ENCODE peak calls at places on chromosome 21, in eight cellular contexts. Z is dorsolateral prefrontal cortex, O is body of pancreas, U is endothelial cell, P is IMR-90, J is left ventricle myocardium inferior, F is stomach, N is heart left ventricle. Y is an unnamed sample.

GRCh38 chr21:33578959-33579542 is 9.4 kb downstream of the DONSON start:
- DNase-seq in Z (no peak), O (no peak), U (no peak), P (peak), J (no peak), F (no peak), N (no peak), Y (no peak)

GRCh38 chr21:24995206-24995605 is 612.1 kb downstream of the MRPL39 start:
- DNase-seq in Z (no peak), O (no peak), U (no peak), P (no peak), J (no peak), F (no peak), N (no peak), Y (no peak)

GRCh38 chr21:30434033-30434631 is 4.1 kb downstream of the KRTAP13-4 start:
- DNase-seq in Z (no peak), O (peak), U (peak), P (no peak), J (no peak), F (peak), N (no peak), Y (no peak)

GRCh38 chr21:31346256-31346821 is 2.3 kb upstream of the TIAM1 start:
- DNase-seq in Z (no peak), O (no peak), U (no peak), P (no peak), J (no peak), F (no peak), N (no peak), Y (no peak)

GRCh38 chr21:30223596-30223995 is 7.7 kb upstream of the CLDN8 start:
- DNase-seq in Z (no peak), O (no peak), U (no peak), P (no peak), J (no peak), F (no peak), N (no peak), Y (no peak)

GRCh38 chr21:33968082-33968997 is 52.7 kb upstream of the ATP5PO start:
- DNase-seq in Z (no peak), O (no peak), U (peak), P (peak), J (no peak), F (no peak), N (no peak), Y (no peak)

GRCh38 chr21:43908167-43908566 is 43.1 kb downstream of the AGPAT3 start:
- DNase-seq in Z (peak), O (no peak), U (no peak), P (no peak), J (no peak), F (no peak), N (no peak), Y (no peak)

GRCh38 chr21:27129215-27129614 is 162.3 kb upstream of the ADAMTS5 start:
- DNase-seq in Z (no peak), O (no peak), U (no peak), P (no peak), J (no peak), F (no peak), N (no peak), Y (no peak)

GRCh38 chr21:26140185-26140584 is 30.4 kb downstream of the APP start:
- DNase-seq in Z (no peak), O (no peak), U (no peak), P (peak), J (peak), F (peak), N (peak), Y (no peak)

DNA sequence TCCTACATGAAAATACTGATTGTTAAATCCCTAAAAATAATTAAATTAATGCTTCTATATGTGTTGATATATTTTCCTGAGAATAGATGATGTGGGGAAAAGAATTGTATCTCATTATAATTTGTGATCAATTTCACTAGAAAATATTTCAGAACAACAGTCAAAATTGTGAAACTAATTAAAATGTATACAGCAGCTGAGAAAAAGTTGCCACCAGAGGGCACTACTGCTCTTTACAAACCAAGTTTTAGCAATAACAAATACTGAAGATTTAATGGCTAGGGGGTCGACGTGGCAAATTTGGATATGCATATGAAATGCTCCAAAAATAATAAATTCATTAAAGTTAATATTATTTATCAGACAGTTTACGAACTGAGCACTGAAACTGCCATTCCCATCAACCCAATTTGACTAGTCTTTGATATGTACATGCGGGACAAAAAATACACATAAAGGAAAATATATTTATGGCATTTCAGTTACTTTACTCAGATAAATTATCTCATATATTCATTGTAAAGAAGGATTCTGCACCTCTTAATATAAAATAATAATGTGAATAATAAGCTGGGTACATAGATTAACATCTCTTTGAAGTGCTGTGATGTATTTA is 96.3 kb upstream of the TMPRSS15 start:
- DNase-seq in Z (no peak), O (peak), U (peak), P (peak), J (peak), F (peak), N (no peak), Y (peak)
- TF ChIP-seq CTCF in Z (peak), O (peak), U (peak), P (peak), J (peak), F (no peak), N (peak), Y (no peak)

DNA sequence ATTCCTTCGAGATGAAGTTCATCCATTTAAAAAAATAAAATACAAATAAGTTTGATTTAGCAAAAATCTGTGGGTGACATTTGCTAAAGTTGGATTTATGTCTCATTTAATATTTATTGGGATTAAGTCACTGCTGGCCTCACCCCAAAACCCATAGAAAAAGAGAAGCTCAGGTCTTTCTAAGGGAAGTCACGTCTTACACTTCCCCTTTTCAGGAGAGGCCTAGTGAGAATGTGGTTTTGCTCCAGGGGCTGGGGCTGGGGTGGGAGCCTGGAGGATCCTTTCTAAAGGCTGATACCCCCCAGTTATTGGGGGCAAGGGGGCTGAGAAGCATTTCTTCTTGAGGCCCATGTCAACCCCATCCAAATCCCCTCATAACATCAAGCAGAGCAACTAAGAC is 300.3 kb downstream of the DSCAM start:
- DNase-seq in Z (no peak), O (no peak), U (no peak), P (no peak), J (no peak), F (no peak), N (no peak), Y (no peak)
- TF ChIP-seq CTCF in Z (no peak), O (no peak), U (no peak), P (no peak), J (no peak), F (no peak), N (no peak), Y (no peak)

GRCh38 chr21:45541221-45542039 is 810 bp downstream of the SLC19A1 start:
- DNase-seq in Z (peak), O (peak), U (peak), P (peak), J (peak), F (peak), N (peak), Y (peak)

GRCh38 chr21:45542667-45543370 is 579 bp upstream of the SLC19A1 start:
- DNase-seq in Z (no peak), O (peak), U (peak), P (no peak), J (peak), F (peak), N (peak), Y (peak)

GRCh38 chr21:45543710-45544448 is 1.6 kb upstream of the SLC19A1 start:
- DNase-seq in Z (no peak), O (no peak), U (peak), P (no peak), J (peak), F (peak), N (peak), Y (peak)

GRCh38 chr21:45543371-45543709 is 1.1 kb upstream of the SLC19A1 start:
- DNase-seq in Z (no peak), O (peak), U (peak), P (no peak), J (peak), F (peak), N (peak), Y (peak)

DNA sequence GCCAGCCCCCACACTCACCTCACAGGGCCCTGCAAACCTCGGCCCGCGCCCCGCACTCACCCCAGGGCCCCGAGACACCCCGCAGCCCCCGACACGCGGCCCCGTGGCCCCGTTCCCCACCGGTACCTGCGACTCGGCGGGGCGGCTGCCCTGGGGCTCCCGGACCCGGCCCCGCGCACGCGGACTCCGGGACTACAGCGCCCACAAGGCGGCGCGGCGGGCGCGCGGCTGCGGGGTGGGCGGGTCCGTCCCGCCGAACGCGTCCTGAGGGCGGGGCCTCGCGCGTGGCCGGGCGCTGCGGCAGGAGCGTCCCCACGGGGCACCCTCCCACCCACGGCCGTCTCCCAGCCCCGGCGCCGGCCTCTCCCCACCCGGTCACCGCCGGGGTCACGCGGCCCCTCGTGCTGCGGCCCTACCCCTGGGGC is at the start of gene SLC19A1:
- DNase-seq in Z (peak), O (peak), U (peak), P (peak), J (peak), F (peak), N (peak), Y (peak)
- TF ChIP-seq CTCF in Z (peak), O (peak), U (no peak), P (peak), J (peak), F (no peak), N (peak), Y (no peak)

DNA sequence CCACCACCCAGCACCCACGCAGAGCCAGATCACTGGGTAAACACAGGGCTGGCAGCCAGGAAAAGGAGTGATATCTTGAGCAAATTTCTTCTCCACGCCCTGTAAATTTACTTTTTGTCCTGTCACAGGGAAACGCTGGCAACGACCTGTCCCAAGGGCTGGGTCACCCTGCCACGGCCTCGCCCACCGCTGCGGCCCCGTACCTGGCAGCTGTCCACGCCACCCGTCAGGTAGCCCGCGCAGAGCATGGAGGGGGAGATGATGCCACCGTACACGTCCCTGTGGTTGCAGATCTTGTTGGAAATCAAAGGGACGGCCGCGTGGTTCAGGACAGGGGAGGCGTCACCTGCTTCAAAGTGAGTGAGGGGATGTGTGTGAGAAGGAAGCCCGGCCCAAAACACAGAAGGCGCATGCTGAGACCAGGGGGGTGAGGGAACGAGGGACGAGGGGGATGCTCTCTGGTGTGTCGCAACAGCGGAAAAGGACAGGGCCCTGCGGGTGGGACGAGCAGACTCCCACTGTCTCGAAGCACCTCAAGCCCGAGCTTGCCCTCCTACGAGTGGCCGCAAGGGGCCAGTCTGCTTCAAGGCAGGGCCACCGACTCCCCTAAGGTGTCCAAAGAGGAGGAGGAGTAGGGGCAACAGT is 10.1 kb upstream of the TFF1 start:
- DNase-seq in Z (peak), O (no peak), U (no peak), P (no peak), J (no peak), F (peak), N (no peak), Y (no peak)
- TF ChIP-seq CTCF in Z (no peak), O (no peak), U (no peak), P (peak), J (no peak), F (no peak), N (no peak), Y (no peak)

GRCh38 chr21:37532868-37533780 is 166.6 kb downstream of the DYRK1A start:
- DNase-seq in Z (no peak), O (no peak), U (no peak), P (peak), J (no peak), F (peak), N (no peak), Y (no peak)
- TF ChIP-seq CTCF in Z (no peak), O (no peak), U (no peak), P (no peak), J (no peak), F (no peak), N (no peak), Y (no peak)

GRCh38 chr21:45887788-45888187 is 93.8 kb upstream of the COL6A1 start:
- DNase-seq in Z (no peak), O (no peak), U (no peak), P (no peak), J (peak), F (no peak), N (peak), Y (no peak)
- TF ChIP-seq CTCF in Z (no peak), O (no peak), U (no peak), P (no peak), J (no peak), F (no peak), N (no peak), Y (no peak)

DNA sequence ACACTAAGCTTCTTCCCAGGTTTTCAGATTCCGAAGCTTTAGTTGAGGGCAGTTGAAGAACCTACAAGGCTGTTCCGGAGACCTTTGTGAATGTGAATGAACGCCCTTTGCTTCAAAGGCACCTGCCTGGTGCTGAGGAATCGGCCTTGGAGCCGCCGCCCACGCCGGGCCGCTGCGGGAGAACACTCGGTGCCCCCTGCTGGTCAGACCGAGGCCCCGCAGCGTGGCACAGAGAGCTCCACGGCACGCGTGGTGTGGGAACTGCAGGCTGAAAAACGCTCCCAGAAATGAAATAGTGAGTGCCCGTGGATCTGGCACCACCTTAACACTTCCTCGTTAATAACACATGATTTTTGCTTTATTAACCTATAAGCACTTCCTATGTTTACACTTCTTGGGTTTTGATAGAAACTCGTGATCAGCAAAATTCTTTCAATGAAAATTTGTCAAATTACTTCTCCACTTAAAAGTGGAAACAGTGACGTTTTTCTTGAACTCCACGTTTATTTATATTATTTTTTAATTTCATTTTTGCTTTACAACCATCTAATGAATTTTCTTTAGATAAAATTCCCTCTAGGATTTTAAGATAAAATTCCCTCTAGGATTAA is 460.6 kb downstream of the DSCAM start:
- DNase-seq in Z (peak), O (peak), U (peak), P (no peak), J (peak), F (peak), N (peak), Y (peak)
- TF ChIP-seq CTCF in Z (peak), O (peak), U (peak), P (peak), J (peak), F (no peak), N (peak), Y (peak)

GRCh38 chr21:29102791-29103257 is 27.6 kb upstream of the MAP3K7CL start:
- DNase-seq in Z (no peak), O (no peak), U (no peak), P (peak), J (no peak), F (no peak), N (no peak), Y (no peak)

GRCh38 chr21:29104239-29104708 is 26.2 kb upstream of the MAP3K7CL start:
- DNase-seq in Z (no peak), O (no peak), U (no peak), P (peak), J (no peak), F (no peak), N (no peak), Y (no peak)

GRCh38 chr21:29105218-29105617 is 25.2 kb upstream of the MAP3K7CL start:
- DNase-seq in Z (no peak), O (no peak), U (no peak), P (peak), J (no peak), F (no peak), N (no peak), Y (no peak)
- TF ChIP-seq CTCF in Z (no peak), O (no peak), U (no peak), P (no peak), J (no peak), F (no peak), N (no peak), Y (no peak)

GRCh38 chr21:39037807-39038405 is 145.3 kb downstream of the PSMG1 start:
- DNase-seq in Z (no peak), O (no peak), U (no peak), P (peak), J (no peak), F (no peak), N (no peak), Y (no peak)
- TF ChIP-seq CTCF in Z (no peak), O (no peak), U (peak), P (no peak), J (no peak), F (no peak), N (peak), Y (no peak)

GRCh38 chr21:35050348-35051286 is 1.5 kb upstream of the RUNX1 start:
- DNase-seq in Z (no peak), O (no peak), U (no peak), P (peak), J (no peak), F (no peak), N (no peak), Y (no peak)

GRCh38 chr21:35057428-35057827 is 8.3 kb upstream of the RUNX1 start:
- DNase-seq in Z (no peak), O (no peak), U (no peak), P (no peak), J (no peak), F (no peak), N (no peak), Y (no peak)

GRCh38 chr21:35052786-35053185 is 3.7 kb upstream of the RUNX1 start:
- DNase-seq in Z (no peak), O (no peak), U (no peak), P (no peak), J (no peak), F (no peak), N (no peak), Y (no peak)

GRCh38 chr21:35051287-35051818 is 2.3 kb upstream of the RUNX1 start:
- DNase-seq in Z (peak), O (peak), U (peak), P (peak), J (peak), F (peak), N (peak), Y (no peak)

DNA sequence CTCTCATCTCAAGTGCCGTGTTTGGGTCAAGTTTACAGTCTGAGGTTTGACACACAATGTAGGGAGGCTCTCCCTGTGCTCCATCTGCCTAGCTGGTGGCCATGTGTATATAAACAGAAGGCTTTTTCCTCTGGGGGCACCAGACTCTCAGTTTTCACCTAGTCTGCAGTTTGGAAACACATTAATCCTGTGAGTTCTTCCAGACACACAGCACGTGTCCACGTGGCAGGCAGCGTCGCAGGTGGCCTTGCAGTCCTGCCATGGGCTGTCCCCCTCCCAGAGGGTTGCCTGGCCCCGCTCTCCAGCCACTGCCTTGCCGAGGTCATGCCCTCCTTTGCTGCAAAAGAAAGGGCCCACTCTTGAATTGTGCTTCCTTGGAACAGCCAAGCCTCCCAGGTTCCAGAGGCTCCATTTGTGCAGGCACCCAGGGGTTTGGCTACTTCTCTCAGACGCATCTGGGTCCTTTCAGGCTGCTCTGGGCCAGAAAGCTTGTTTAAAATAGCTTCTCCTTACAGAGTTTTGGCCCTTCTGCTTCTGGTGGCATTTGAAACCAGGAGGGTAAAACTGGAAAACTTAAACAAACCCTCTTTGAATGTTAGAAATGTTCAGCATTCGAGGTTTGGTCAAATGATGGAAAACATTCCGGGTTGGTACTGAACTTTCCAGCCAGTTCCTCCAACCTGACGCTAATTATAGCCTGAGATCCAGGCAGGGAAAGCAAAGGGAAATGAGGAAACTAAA is 4.4 kb upstream of the RUNX1 start:
- DNase-seq in Z (no peak), O (no peak), U (no peak), P (no peak), J (no peak), F (no peak), N (no peak), Y (no peak)
- TF ChIP-seq CTCF in Z (no peak), O (no peak), U (no peak), P (no peak), J (no peak), F (no peak), N (no peak), Y (no peak)